ENCODE peak calls at places on chromosomes 12 and 14, in four cellular contexts. B is HepG2, R is SK-N-SH, S is K562. Z is an unnamed sample.

GRCh38 chr14:63273717-63274673 is 44.7 kb downstream of the GPHB5 start:
- DNase-seq in B (no peak), R (no peak), S (no peak), Z (no peak)

GRCh38 chr12:49954863-49955830 is 4.6 kb downstream of the AQP2 start:
- DNase-seq in B (no peak), R (peak), S (no peak), Z (no peak)

GRCh38 chr14:49314756-49315155 is 271.4 kb downstream of the RPS29 start:
- DNase-seq in B (no peak), R (no peak), S (no peak), Z (no peak)

GRCh38 chr12:50828121-50828520 is 14.6 kb upstream of the TMPRSS12 start:
- DNase-seq in B (no peak), R (no peak), S (no peak), Z (no peak)

GRCh38 chr14:20413785-20414117 is 450 bp upstream of the TEP1 start:
- DNase-seq in B (no peak), R (no peak), S (peak), Z (no peak)

GRCh38 chr12:113030875-113031525 is 25.5 kb upstream of the DTX1 start:
- DNase-seq in B (peak), R (peak), S (peak), Z (peak)

GRCh38 chr14:45114327-45114726 is 20.0 kb downstream of the FKBP3 start:
- DNase-seq in B (no peak), R (no peak), S (no peak), Z (no peak)

GRCh38 chr12:55974308-55974724 is 438 bp downstream of the RAB5B start:
- DNase-seq in B (peak), R (peak), S (peak), Z (no peak)

GRCh38 chr12:85468356-85469157 is 188.5 kb downstream of the ALX1 start:
- DNase-seq in B (peak), R (peak), S (peak), Z (peak)

GRCh38 chr12:51591020-51591901 is at the start of gene SCN8A:
- DNase-seq in B (no peak), R (peak), S (peak), Z (peak)

GRCh38 chr14:60646202-60646886 is 2.9 kb downstream of the SIX1 start:
- DNase-seq in B (no peak), R (no peak), S (no peak), Z (no peak)

GRCh38 chr12:77401480-77402105 is 336.2 kb upstream of the E2F7 start:
- DNase-seq in B (no peak), R (no peak), S (no peak), Z (no peak)

GRCh38 chr12:7588703-7589329 is 76.9 kb downstream of the APOBEC1 start:
- DNase-seq in B (peak), R (peak), S (peak), Z (peak)

GRCh38 chr12:113096675-113097461 is 38.7 kb downstream of the RASAL1 start:
- DNase-seq in B (no peak), R (no peak), S (no peak), Z (no peak)

GRCh38 chr14:104805941-104806624 is 5.2 kb downstream of the ZBTB42 start:
- DNase-seq in B (no peak), R (peak), S (no peak), Z (no peak)

GRCh38 chr14:41817626-41818025 is 210.9 kb downstream of the LRFN5 start:
- DNase-seq in B (no peak), R (no peak), S (no peak), Z (no peak)

GRCh38 chr12:51240971-51241370 is 2.3 kb downstream of the DAZAP2 start:
- DNase-seq in B (no peak), R (no peak), S (no peak), Z (no peak)

GRCh38 chr12:14597480-14597879 is 29.8 kb upstream of the PLBD1 start:
- DNase-seq in B (no peak), R (no peak), S (no peak), Z (no peak)

GRCh38 chr12:47721431-47721973 is 3.8 kb downstream of the ENDOU start:
- DNase-seq in B (no peak), R (no peak), S (no peak), Z (no peak)

DNA sequence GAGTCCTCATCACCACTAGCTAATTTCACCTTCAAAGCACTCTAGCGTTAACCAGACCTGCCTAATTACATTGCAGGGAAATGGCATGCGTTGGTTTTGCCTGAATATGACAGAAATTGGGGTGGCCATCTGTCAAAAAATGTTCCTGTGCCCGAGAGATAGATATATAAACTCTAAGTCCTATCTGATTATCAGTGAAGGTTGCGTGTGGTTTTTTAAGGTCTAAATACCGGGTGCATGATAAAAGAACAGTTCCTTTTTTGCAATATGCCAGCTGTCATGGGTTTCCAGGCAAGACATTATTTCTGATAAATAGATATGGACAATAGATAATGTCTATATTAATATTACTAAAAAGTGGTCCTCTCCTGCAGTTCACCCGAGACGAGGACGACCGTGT is 48.3 kb downstream of the SPRING1 start:
- DNase-seq in B (no peak), R (no peak), S (no peak), Z (no peak)
- TF ChIP-seq ELF1 in B (no peak), R (no peak), S (no peak), Z (no peak)

DNA sequence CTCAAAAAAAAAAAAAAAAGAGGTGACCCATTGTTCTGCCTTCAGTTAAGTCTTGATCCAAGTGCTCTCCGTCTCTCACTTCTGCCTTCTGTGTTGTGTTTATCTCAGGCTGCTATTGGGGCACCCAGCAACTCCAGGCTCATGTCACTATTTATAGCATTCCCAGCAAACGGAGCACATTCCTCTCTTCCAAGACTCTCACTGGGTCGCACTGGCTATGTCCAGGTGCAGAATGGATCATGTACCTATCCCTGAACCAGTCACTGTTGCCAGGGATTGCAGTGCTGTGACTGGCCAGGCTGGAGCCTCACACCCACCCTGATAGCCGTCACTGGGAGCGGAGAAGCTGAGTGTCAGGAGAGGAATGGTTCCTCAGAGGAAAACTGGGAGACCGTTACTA is 31.2 kb downstream of the RHOF start:
- DNase-seq in B (no peak), R (no peak), S (no peak), Z (no peak)
- TF ChIP-seq SIN3A in B (no peak), R (no peak), S (no peak), Z (no peak)

GRCh38 chr12:63103489-63104131 is 47.4 kb downstream of the AVPR1A start:
- DNase-seq in B (peak), R (peak), S (peak), Z (peak)
- TF ChIP-seq ELF1 in B (no peak), R (no peak), S (no peak), Z (no peak)

GRCh38 chr12:25324861-25325260 is 74.1 kb upstream of the KRAS start:
- DNase-seq in B (no peak), R (no peak), S (no peak), Z (no peak)

GRCh38 chr12:25322918-25323773 is 72.4 kb upstream of the KRAS start:
- DNase-seq in B (no peak), R (no peak), S (no peak), Z (no peak)

GRCh38 chr12:25321772-25322171 is 71.0 kb upstream of the KRAS start:
- DNase-seq in B (no peak), R (no peak), S (no peak), Z (no peak)

GRCh38 chr12:25322351-25322750 is 71.6 kb upstream of the KRAS start:
- DNase-seq in B (no peak), R (no peak), S (no peak), Z (no peak)

DNA sequence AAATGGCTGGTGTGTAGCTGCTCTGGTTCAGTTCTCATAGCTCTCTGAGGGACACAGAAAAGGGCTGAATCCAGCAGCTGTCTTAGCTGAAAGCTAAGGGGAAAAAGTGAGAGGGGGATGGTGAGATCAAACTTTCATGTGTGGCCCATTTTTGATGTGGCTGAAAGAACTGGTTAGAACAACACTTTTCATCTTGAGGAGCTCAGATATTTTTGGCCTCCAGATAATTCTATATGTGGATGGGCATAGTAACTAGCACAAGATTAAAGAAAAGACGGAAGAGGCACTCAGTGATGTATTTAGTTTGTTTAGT is 73.0 kb upstream of the KRAS start:
- DNase-seq in B (no peak), R (no peak), S (no peak), Z (no peak)
- TF ChIP-seq SIN3A in B (no peak), R (no peak), S (no peak), Z (no peak)

GRCh38 chr12:75011120-75011519 is 198.5 kb downstream of the KCNC2 start:
- DNase-seq in B (no peak), R (no peak), S (no peak), Z (no peak)
- TF ChIP-seq ELF1 in B (no peak), R (no peak), S (no peak), Z (no peak)

GRCh38 chr12:1531160-1531653 is 63.2 kb downstream of the FBXL14 start:
- DNase-seq in B (no peak), R (no peak), S (peak), Z (no peak)

GRCh38 chr12:1532796-1533195 is 61.6 kb downstream of the FBXL14 start:
- DNase-seq in B (no peak), R (no peak), S (no peak), Z (no peak)

GRCh38 chr12:1532367-1532752 is 62.0 kb downstream of the FBXL14 start:
- DNase-seq in B (no peak), R (no peak), S (no peak), Z (no peak)

GRCh38 chr12:1530592-1531159 is 63.7 kb downstream of the FBXL14 start:
- DNase-seq in B (no peak), R (peak), S (no peak), Z (no peak)

GRCh38 chr12:1531654-1532366 is 62.6 kb downstream of the FBXL14 start:
- DNase-seq in B (no peak), R (no peak), S (no peak), Z (no peak)
- TF ChIP-seq SIN3A in B (no peak), R (no peak), S (no peak), Z (no peak)

GRCh38 chr12:16573652-16574077 is 32.3 kb downstream of the LMO3 start:
- DNase-seq in B (peak), R (no peak), S (no peak), Z (no peak)
- TF ChIP-seq ELF1 in B (no peak), R (no peak), S (no peak), Z (no peak)

DNA sequence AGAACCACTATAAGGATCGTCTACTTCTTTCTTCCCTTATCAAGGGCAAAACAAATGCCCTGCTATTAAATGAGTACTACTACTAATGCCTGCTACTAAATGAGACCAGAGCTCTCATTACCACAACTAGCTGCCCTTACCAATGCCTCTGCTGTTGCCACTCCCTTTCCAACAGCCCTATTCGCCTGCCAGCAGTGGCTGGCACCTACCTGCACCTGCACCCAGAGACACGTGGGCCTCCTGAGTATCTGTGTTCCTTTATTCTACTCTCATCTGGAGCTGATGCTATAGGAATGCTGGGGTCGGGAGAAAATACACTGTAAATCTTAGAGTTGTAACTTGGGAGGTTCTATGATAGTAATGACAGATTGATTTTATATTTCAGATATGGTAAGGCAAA is 174.7 kb downstream of the SLC2A13 start:
- DNase-seq in B (no peak), R (no peak), S (no peak), Z (no peak)
- TF ChIP-seq SIN3A in B (no peak), R (no peak), S (no peak), Z (no peak)

GRCh38 chr12:20601668-20602280 is 93.4 kb upstream of the SLCO1C1 start:
- DNase-seq in B (peak), R (peak), S (no peak), Z (peak)
- TF ChIP-seq ELF1 in B (no peak), R (no peak), S (no peak), Z (no peak)

GRCh38 chr12:12079291-12079690 is 8.6 kb downstream of the BCL2L14 start:
- DNase-seq in B (no peak), R (no peak), S (no peak), Z (no peak)
- TF ChIP-seq SIN3A in B (no peak), R (no peak), S (no peak), Z (no peak)

Z was measured in HCT116.